ENCODE peak calls at places on chromosomes 6 and 20, in six cellular contexts. One of them, this sample, is unnamed.

GRCh38 chr6:159601211-159601610 is 91.8 kb downstream of the SOD2 start:
- DNase-seq in pancreas: no peak
- DNase-seq in left ventricle myocardium inferior: no peak
- DNase-seq in HCT116: no peak
- DNase-seq in neural progenitor cell: no peak
- DNase-seq in esophagus squamous epithelium: no peak
- DNase-seq in this sample: no peak

GRCh38 chr6:148583631-148584030 is 163.2 kb upstream of the UST start:
- DNase-seq in pancreas: no peak
- DNase-seq in left ventricle myocardium inferior: no peak
- DNase-seq in HCT116: no peak
- DNase-seq in neural progenitor cell: no peak
- DNase-seq in esophagus squamous epithelium: no peak
- DNase-seq in this sample: no peak

GRCh38 chr6:113995632-113996031 is 24.7 kb upstream of the HDAC2 start:
- DNase-seq in pancreas: no peak
- DNase-seq in left ventricle myocardium inferior: peak; percentile 32
- DNase-seq in HCT116: peak; percentile 61
- DNase-seq in neural progenitor cell: peak; percentile 9
- DNase-seq in esophagus squamous epithelium: no peak
- DNase-seq in this sample: no peak

GRCh38 chr6:53579338-53579737 is 34.4 kb upstream of the GCLC start:
- DNase-seq in pancreas: no peak
- DNase-seq in left ventricle myocardium inferior: no peak
- DNase-seq in HCT116: no peak
- DNase-seq in neural progenitor cell: no peak
- DNase-seq in esophagus squamous epithelium: no peak
- DNase-seq in this sample: no peak

GRCh38 chr20:10762216-10762615 is 88.4 kb upstream of the JAG1 start:
- DNase-seq in pancreas: no peak
- DNase-seq in left ventricle myocardium inferior: no peak
- DNase-seq in HCT116: no peak
- DNase-seq in neural progenitor cell: no peak
- DNase-seq in esophagus squamous epithelium: no peak
- DNase-seq in this sample: no peak

GRCh38 chr6:161038229-161039003 is 46.8 kb downstream of the MAP3K4 start:
- DNase-seq in pancreas: no peak
- DNase-seq in left ventricle myocardium inferior: peak; percentile 24
- DNase-seq in HCT116: peak; percentile 45
- DNase-seq in neural progenitor cell: no peak
- DNase-seq in esophagus squamous epithelium: no peak
- DNase-seq in this sample: peak; percentile 87

GRCh38 chr20:22584630-22584921 is 204 bp upstream of the FOXA2 start:
- DNase-seq in pancreas: peak; percentile 93
- DNase-seq in left ventricle myocardium inferior: no peak
- DNase-seq in HCT116: no peak
- DNase-seq in neural progenitor cell: peak; percentile 39
- DNase-seq in esophagus squamous epithelium: no peak
- DNase-seq in this sample: no peak

GRCh38 chr20:4829494-4830211 is 107.9 kb downstream of the PRND start:
- DNase-seq in pancreas: no peak
- DNase-seq in left ventricle myocardium inferior: no peak
- DNase-seq in HCT116: no peak
- DNase-seq in neural progenitor cell: no peak
- DNase-seq in esophagus squamous epithelium: no peak
- DNase-seq in this sample: no peak

GRCh38 chr20:48550814-48551213 is 277.0 kb downstream of the PREX1 start:
- DNase-seq in pancreas: no peak
- DNase-seq in left ventricle myocardium inferior: no peak
- DNase-seq in HCT116: no peak
- DNase-seq in neural progenitor cell: no peak
- DNase-seq in esophagus squamous epithelium: no peak
- DNase-seq in this sample: no peak

GRCh38 chr20:35866446-35867202 is 87.7 kb downstream of the SCAND1 start:
- DNase-seq in pancreas: no peak
- DNase-seq in left ventricle myocardium inferior: no peak
- DNase-seq in HCT116: no peak
- DNase-seq in neural progenitor cell: no peak
- DNase-seq in esophagus squamous epithelium: no peak
- DNase-seq in this sample: no peak

GRCh38 chr6:83908813-83909212 is 49.3 kb downstream of the CYB5R4 start:
- DNase-seq in pancreas: no peak
- DNase-seq in left ventricle myocardium inferior: no peak
- DNase-seq in HCT116: no peak
- DNase-seq in neural progenitor cell: no peak
- DNase-seq in esophagus squamous epithelium: no peak
- DNase-seq in this sample: peak; percentile 27
- H3K27ac ChIP-seq in pancreas: no peak overlapping the region
- H3K27ac ChIP-seq in left ventricle myocardium inferior: no peak overlapping the region
- H3K27ac ChIP-seq in HCT116: no peak overlapping the region
- H3K27ac ChIP-seq in neural progenitor cell: no peak overlapping the region
- H3K27ac ChIP-seq in esophagus squamous epithelium: no peak overlapping the region
- H3K27ac ChIP-seq in this sample: no peak overlapping the region

GRCh38 chr20:38061109-38061508 is 27.6 kb downstream of the RPRD1B start:
- DNase-seq in pancreas: no peak
- DNase-seq in left ventricle myocardium inferior: no peak
- DNase-seq in HCT116: no peak
- DNase-seq in neural progenitor cell: no peak
- DNase-seq in esophagus squamous epithelium: no peak
- DNase-seq in this sample: no peak
- H3K27ac ChIP-seq in pancreas: no peak overlapping the region
- H3K27ac ChIP-seq in left ventricle myocardium inferior: no peak overlapping the region
- H3K27ac ChIP-seq in HCT116: no peak overlapping the region
- H3K27ac ChIP-seq in neural progenitor cell: no peak overlapping the region
- H3K27ac ChIP-seq in esophagus squamous epithelium: no peak overlapping the region
- H3K27ac ChIP-seq in this sample: no peak overlapping the region

GRCh38 chr6:56050530-56050929 is 175.1 kb upstream of the BMP5 start:
- DNase-seq in pancreas: no peak
- DNase-seq in left ventricle myocardium inferior: no peak
- DNase-seq in HCT116: no peak
- DNase-seq in neural progenitor cell: no peak
- DNase-seq in esophagus squamous epithelium: no peak
- DNase-seq in this sample: no peak
- H3K27ac ChIP-seq in pancreas: no peak overlapping the region
- H3K27ac ChIP-seq in left ventricle myocardium inferior: no peak overlapping the region
- H3K27ac ChIP-seq in HCT116: no peak overlapping the region
- H3K27ac ChIP-seq in neural progenitor cell: no peak overlapping the region
- H3K27ac ChIP-seq in esophagus squamous epithelium: no peak overlapping the region
- H3K27ac ChIP-seq in this sample: no peak overlapping the region

GRCh38 chr6:139649718-139650117 is 275.3 kb upstream of the CITED2 start:
- DNase-seq in pancreas: no peak
- DNase-seq in left ventricle myocardium inferior: no peak
- DNase-seq in HCT116: no peak
- DNase-seq in neural progenitor cell: no peak
- DNase-seq in esophagus squamous epithelium: no peak
- DNase-seq in this sample: no peak
- H3K27ac ChIP-seq in pancreas: no peak overlapping the region
- H3K27ac ChIP-seq in left ventricle myocardium inferior: no peak overlapping the region
- H3K27ac ChIP-seq in HCT116: no peak overlapping the region
- H3K27ac ChIP-seq in neural progenitor cell: no peak overlapping the region
- H3K27ac ChIP-seq in esophagus squamous epithelium: no peak overlapping the region
- H3K27ac ChIP-seq in this sample: no peak overlapping the region

DNA sequence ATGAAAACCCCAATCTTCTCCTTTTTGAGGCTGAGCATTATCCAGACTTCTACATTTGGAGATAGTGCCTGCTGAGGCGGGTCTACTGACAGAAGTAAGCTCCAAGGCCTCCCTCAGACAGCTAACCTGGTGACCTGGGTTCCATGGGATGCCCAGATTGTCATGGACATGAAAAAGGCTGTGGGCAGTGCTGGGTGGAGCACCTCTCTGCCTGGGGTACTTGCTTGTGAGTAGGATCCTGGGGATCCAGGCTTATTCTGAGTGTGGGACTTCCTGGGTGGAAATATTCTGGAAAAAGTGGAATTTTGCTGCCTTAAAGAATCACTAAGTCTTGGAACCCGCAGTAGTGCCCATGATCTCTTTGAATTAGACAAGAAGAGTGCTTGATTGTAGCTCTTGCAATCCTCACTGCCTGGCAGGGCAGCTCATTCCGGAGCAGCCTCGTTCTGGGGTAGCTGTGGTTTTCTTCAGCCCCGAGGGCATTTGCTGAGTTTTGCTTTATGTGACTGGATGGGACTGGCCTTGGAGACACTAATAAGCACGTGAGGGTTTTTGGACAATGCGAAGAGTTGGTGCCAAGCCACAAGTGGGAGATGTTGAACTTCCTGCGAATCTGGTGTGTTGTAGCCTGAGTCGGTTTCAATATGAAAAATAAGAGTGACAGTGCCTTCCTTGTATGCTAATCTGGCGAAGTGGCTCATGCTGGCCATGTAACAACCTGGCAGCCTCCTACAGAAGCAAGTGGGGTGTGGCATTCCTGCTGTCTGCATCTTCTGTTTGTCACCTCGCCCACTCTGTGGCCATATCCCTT is 28.2 kb downstream of the SNRNP48 start:
- DNase-seq in pancreas: no peak
- DNase-seq in left ventricle myocardium inferior: no peak
- DNase-seq in HCT116: no peak
- DNase-seq in neural progenitor cell: no peak
- DNase-seq in esophagus squamous epithelium: no peak
- DNase-seq in this sample: peak; percentile 80
- H3K27ac ChIP-seq in pancreas: no peak overlapping the region
- H3K27ac ChIP-seq in left ventricle myocardium inferior: peak overlapping the region; percentile 25
- H3K27ac ChIP-seq in HCT116: no peak overlapping the region
- H3K27ac ChIP-seq in neural progenitor cell: no peak overlapping the region
- H3K27ac ChIP-seq in esophagus squamous epithelium: no peak overlapping the region
- H3K27ac ChIP-seq in this sample: peak overlapping the region; percentile 48

GRCh38 chr20:63737690-63737939 is 1.2 kb downstream of the LIME1 start:
- DNase-seq in pancreas: no peak
- DNase-seq in left ventricle myocardium inferior: no peak
- DNase-seq in HCT116: no peak
- DNase-seq in neural progenitor cell: peak; percentile 55
- DNase-seq in esophagus squamous epithelium: no peak
- DNase-seq in this sample: no peak
- H3K27ac ChIP-seq in pancreas: no peak overlapping the region
- H3K27ac ChIP-seq in left ventricle myocardium inferior: no peak overlapping the region
- H3K27ac ChIP-seq in HCT116: peak overlapping the region; percentile 84
- H3K27ac ChIP-seq in neural progenitor cell: no peak overlapping the region
- H3K27ac ChIP-seq in esophagus squamous epithelium: peak overlapping the region; percentile 51
- H3K27ac ChIP-seq in this sample: no peak overlapping the region

This sample was measured in epithelial cell of prostate.